ENCODE peak calls at places on chromosomes 4 and X, in four cellular contexts. Z is AG10803; V is CD4-positive, CD25-positive, alpha-beta regulatory T cell; L is DND-41. J is an unnamed sample.
A peak's percentile ranks its signal among the peaks of the same experiment; 100 is the strongest.

GRCh38 chr4:153341575-153342090 is 2.9 kb upstream of the MND1 start:
- DNase-seq in Z (peak; percentile 42), L (no peak), V (no peak), J (no peak)

GRCh38 chr4:89755210-89755609 is 81.8 kb downstream of the SNCA start:
- DNase-seq in V (no peak), Z (no peak), L (no peak), J (no peak)

GRCh38 chr4:112853662-112854256 is 195.7 kb upstream of the ANK2 start:
- DNase-seq in V (no peak), Z (no peak), L (no peak), J (no peak)

GRCh38 chr4:75180790-75181776 is 248.2 kb downstream of the PARM1 start:
- DNase-seq in Z (peak; percentile 1), V (peak; percentile 1), L (peak; percentile 72), J (no peak)

GRCh38 chr4:182449186-182449880 is 206.1 kb downstream of the TENM3 start:
- DNase-seq in Z (no peak), L (no peak), V (no peak), J (no peak)

GRCh38 chrX:72352786-72353185 is 47.1 kb upstream of the CITED1 start:
- DNase-seq in L (no peak), V (no peak), Z (no peak), J (no peak)

GRCh38 chrX:12370444-12371089 is 232.3 kb downstream of the FRMPD4 start:
- DNase-seq in Z (peak; percentile 93), L (no peak), V (no peak), J (no peak)

GRCh38 chrX:136457303-136457917 is 30.3 kb upstream of the BRS3 start:
- DNase-seq in L (no peak), V (no peak), Z (no peak), J (no peak)

GRCh38 chr4:123116412-123116811 is 194.0 kb upstream of the NUDT6 start:
- DNase-seq in Z (no peak), V (no peak), L (no peak), J (no peak)

J was measured in CD4-positive, alpha-beta T cell.